ENCODE peak calls at places on chromosomes 13 and 19, in seven cellular contexts. L is Peyer's patch; G is psoas muscle; E is CD8-positive, alpha-beta T cell; M is HCT116; X is AG10803; W is astrocyte. D is an unnamed sample.
A peak's percentile ranks its signal among the peaks of the same experiment; 100 is the strongest.

GRCh38 chr13:27967736-27968315 is 1.3 kb downstream of the CDX2 start:
- DNase-seq in L (no peak), G (no peak), E (no peak), M (no peak), X (no peak), W (no peak), D (no peak)

GRCh38 chr13:50589139-50589538 is 254.4 kb downstream of the DLEU7 start:
- DNase-seq in L (no peak), G (no peak), E (no peak), M (no peak), X (peak; percentile 93), W (peak; percentile 98), D (peak; percentile 83)

GRCh38 chr13:113020323-113021080 is 51.5 kb downstream of the MCF2L start:
- DNase-seq in L (no peak), G (no peak), E (no peak), M (no peak), X (no peak), W (no peak), D (no peak)

GRCh38 chr19:41276231-41276630 is 12.1 kb downstream of the HNRNPUL1 start:
- DNase-seq in L (no peak), G (no peak), E (no peak), M (no peak), X (peak; percentile 31), W (no peak), D (no peak)

GRCh38 chr13:78430811-78431210 is 172.5 kb downstream of the POU4F1 start:
- DNase-seq in L (no peak), G (no peak), E (no peak), M (no peak), X (no peak), W (no peak), D (no peak)

GRCh38 chr19:3698386-3698950 is 1.8 kb downstream of the PIP5K1C start:
- DNase-seq in L (no peak), G (no peak), E (no peak), M (no peak), X (no peak), W (no peak), D (no peak)

GRCh38 chr19:38564981-38565685 is 52.6 kb downstream of the MAP4K1 start:
- DNase-seq in L (peak; percentile 52), G (peak; percentile 51), E (no peak), M (no peak), X (no peak), W (no peak), D (no peak)

GRCh38 chr13:71754407-71754974 is 112.5 kb downstream of the DACH1 start:
- DNase-seq in L (no peak), G (no peak), E (no peak), M (no peak), X (no peak), W (no peak), D (no peak)

GRCh38 chr19:29873024-29873800 is 61.4 kb downstream of the CCNE1 start:
- DNase-seq in L (peak; percentile 48), G (peak; percentile 83), E (peak; percentile 39), M (no peak), X (peak; percentile 20), W (no peak), D (no peak)

GRCh38 chr13:39144941-39145533 is 106.8 kb downstream of the NHLRC3 start:
- DNase-seq in L (no peak), G (peak; percentile 56), E (no peak), M (peak; percentile 41), X (peak; percentile 68), W (peak; percentile 37), D (peak; percentile 24)

GRCh38 chr19:11265785-11266236 is 3.5 kb upstream of the DOCK6 start:
- DNase-seq in L (no peak), G (no peak), E (no peak), M (peak; percentile 56), X (no peak), W (no peak), D (no peak)

GRCh38 chr19:45876411-45877197 is 9.3 kb downstream of the IRF2BP1 start:
- DNase-seq in L (no peak), G (peak; percentile 54), E (no peak), M (no peak), X (peak; percentile 49), W (peak; percentile 17), D (no peak)

GRCh38 chr19:19628499-19629134 is 597 bp upstream of the LPAR2 start:
- DNase-seq in L (peak; percentile 40), G (no peak), E (no peak), M (peak; percentile 61), X (peak; percentile 13), W (peak; percentile 76), D (no peak)

GRCh38 chr13:59458908-59459579 is 704.7 kb downstream of the DIAPH3 start:
- DNase-seq in L (no peak), G (no peak), E (no peak), M (no peak), X (peak; percentile 33), W (peak; percentile 86), D (peak; percentile 54)

DNA sequence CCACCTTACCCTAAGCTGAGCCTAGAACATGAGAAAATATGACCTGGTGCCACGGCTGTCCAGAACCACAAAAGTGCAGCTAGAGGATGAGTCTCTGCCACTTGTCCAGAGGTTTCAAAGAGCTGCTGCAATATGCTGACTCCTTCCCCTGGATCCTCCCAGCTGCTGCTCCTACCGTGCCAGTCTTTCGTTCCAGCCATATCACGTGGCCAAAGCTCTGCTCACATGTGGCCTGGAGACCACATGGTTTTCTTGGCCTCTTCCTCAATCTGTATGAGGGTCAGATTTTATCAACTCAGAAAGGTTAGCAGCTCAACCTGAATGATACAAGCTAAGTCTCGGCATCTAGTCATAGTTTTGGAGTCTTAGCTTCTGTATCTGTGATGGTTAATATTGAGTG is 3.2 kb upstream of the SACS start:
- DNase-seq in L (no peak), G (no peak), E (no peak), M (no peak), X (peak; percentile 39), W (no peak), D (no peak)
- H3K4me3 ChIP-seq in L (no peak overlapping the region), G (no peak overlapping the region), E (no peak overlapping the region), M (no peak overlapping the region), X (no peak overlapping the region), W (no peak overlapping the region), D (no peak overlapping the region)

GRCh38 chr19:18202759-18203407 is 959 bp downstream of the RAB3A start:
- DNase-seq in L (no peak), G (peak; percentile 65), E (no peak), M (no peak), X (no peak), W (no peak), D (no peak)
- TF ChIP-seq CTCF in L (peak; percentile 27), G (peak; percentile 16), E (peak; percentile 13), M (peak; percentile 10), X (peak; percentile 28), W (peak; percentile 11), D (peak; percentile 37)

DNA sequence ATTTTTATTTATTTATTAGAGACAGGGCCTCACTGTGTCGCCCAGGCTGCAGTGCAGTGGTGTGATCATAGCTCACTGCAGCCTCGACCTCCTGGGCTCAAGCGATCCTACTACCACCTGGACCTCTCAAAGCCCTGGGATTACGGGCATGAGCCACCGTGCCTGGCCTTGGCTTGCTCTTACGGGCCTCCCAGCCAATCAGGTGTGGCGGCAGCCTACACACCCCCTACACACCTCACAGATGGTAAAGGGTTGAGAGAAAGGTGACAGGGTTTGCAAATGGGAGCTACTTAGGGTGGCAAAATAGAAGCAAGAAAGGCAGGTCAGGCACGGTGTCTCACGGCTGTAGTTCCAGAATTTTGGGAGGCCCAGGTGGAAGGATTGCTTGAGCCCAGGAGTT is 1.0 kb upstream of the ZBTB32 start:
- DNase-seq in L (no peak), G (no peak), E (no peak), M (no peak), X (no peak), W (no peak), D (no peak)
- H3K4me3 ChIP-seq in L (no peak overlapping the region), G (peak overlapping the region; percentile 70), E (no peak overlapping the region), M (no peak overlapping the region), X (no peak overlapping the region), W (no peak overlapping the region), D (no peak overlapping the region)

GRCh38 chr19:989381-990081 is 5.4 kb downstream of the WDR18 start:
- DNase-seq in L (no peak), G (no peak), E (no peak), M (no peak), X (no peak), W (no peak), D (no peak)
- TF ChIP-seq CTCF in L (no peak), G (no peak), E (no peak), M (peak; percentile 50), X (peak; percentile 11), W (peak; percentile 2), D (peak; percentile 28)

GRCh38 chr13:45702088-45702487 is at the start of gene CBY2:
- DNase-seq in L (no peak), G (no peak), E (no peak), M (no peak), X (no peak), W (no peak), D (no peak)

GRCh38 chr13:45705145-45705695 is 3.1 kb downstream of the CBY2 start:
- DNase-seq in L (no peak), G (no peak), E (no peak), M (no peak), X (no peak), W (no peak), D (no peak)

GRCh38 chr13:45702869-45703391 is 810 bp downstream of the CBY2 start:
- DNase-seq in L (no peak), G (no peak), E (no peak), M (no peak), X (no peak), W (no peak), D (no peak)

GRCh38 chr13:45704211-45704739 is 2.2 kb downstream of the CBY2 start:
- DNase-seq in L (no peak), G (no peak), E (no peak), M (no peak), X (no peak), W (no peak), D (no peak)

GRCh38 chr13:45700971-45701900 is 884 bp upstream of the CBY2 start:
- DNase-seq in L (no peak), G (no peak), E (no peak), M (no peak), X (no peak), W (no peak), D (no peak)
- H3K4me3 ChIP-seq in L (no peak overlapping the region), G (no peak overlapping the region), E (no peak overlapping the region), M (no peak overlapping the region), X (no peak overlapping the region), W (no peak overlapping the region), D (no peak overlapping the region)

GRCh38 chr13:75416327-75417005 is 65.5 kb downstream of the TBC1D4 start:
- DNase-seq in L (no peak), G (no peak), E (no peak), M (no peak), X (no peak), W (no peak), D (no peak)
- TF ChIP-seq CTCF in L (no peak), G (no peak), E (no peak), M (no peak), X (no peak), W (no peak), D (no peak)

GRCh38 chr13:20232556-20233277 is 598 bp upstream of the GJB6 start:
- DNase-seq in L (no peak), G (no peak), E (no peak), M (no peak), X (no peak), W (no peak), D (no peak)
- H3K4me3 ChIP-seq in L (peak overlapping the region; percentile 33), G (no peak overlapping the region), E (peak overlapping the region; percentile 14), M (no peak overlapping the region), X (no peak overlapping the region), W (no peak overlapping the region), D (no peak overlapping the region)

GRCh38 chr19:8069116-8069973 is 16.8 kb downstream of the CCL25 start:
- DNase-seq in L (no peak), G (no peak), E (no peak), M (no peak), X (no peak), W (no peak), D (no peak)
- TF ChIP-seq CTCF in L (peak; percentile 9), G (peak; percentile 39), E (peak; percentile 54), M (peak; percentile 90), X (peak; percentile 45), W (peak; percentile 27), D (no peak)

GRCh38 chr19:16144216-16144581 is 714 bp downstream of the HSH2D start:
- DNase-seq in L (no peak), G (no peak), E (no peak), M (no peak), X (no peak), W (no peak), D (no peak)
- H3K4me3 ChIP-seq in L (peak overlapping the region; percentile 59), G (no peak overlapping the region), E (peak overlapping the region; percentile 70), M (peak overlapping the region; percentile 71), X (no peak overlapping the region), W (no peak overlapping the region), D (no peak overlapping the region)